ENCODE peak calls at places on chromosome 22, in four cellular contexts. One of them, this sample, is unnamed.

GRCh38 chr22:17243524-17243923 is 24.3 kb upstream of the ADA2 start:
- DNase-seq in K562: no peak
- DNase-seq in SK-N-SH: no peak
- DNase-seq in GM12878: peak; percentile 84
- DNase-seq in this sample: no peak

GRCh38 chr22:17748555-17749353 is 25.5 kb downstream of the BID start:
- DNase-seq in K562: peak; percentile 51
- DNase-seq in SK-N-SH: no peak
- DNase-seq in GM12878: no peak
- DNase-seq in this sample: peak; percentile 80

GRCh38 chr22:32411388-32411787 is 659 bp downstream of the RTCB start:
- DNase-seq in K562: peak; percentile 10
- DNase-seq in SK-N-SH: peak; percentile 12
- DNase-seq in GM12878: no peak
- DNase-seq in this sample: no peak

GRCh38 chr22:50316114-50317065 is 8.9 kb upstream of the PLXNB2 start:
- DNase-seq in K562: no peak
- DNase-seq in SK-N-SH: peak; percentile 57
- DNase-seq in GM12878: no peak
- DNase-seq in this sample: no peak

GRCh38 chr22:27668828-27669797 is 132.4 kb downstream of the MN1 start:
- DNase-seq in K562: peak; percentile 78
- DNase-seq in SK-N-SH: no peak
- DNase-seq in GM12878: no peak
- DNase-seq in this sample: no peak

GRCh38 chr22:46574993-46575914 is 37.8 kb upstream of the CELSR1 start:
- DNase-seq in K562: no peak
- DNase-seq in SK-N-SH: peak; percentile 85
- DNase-seq in GM12878: no peak
- DNase-seq in this sample: peak; percentile 37

GRCh38 chr22:31102441-31103081 is 4.8 kb downstream of the SELENOM start:
- DNase-seq in K562: no peak
- DNase-seq in SK-N-SH: no peak
- DNase-seq in GM12878: no peak
- DNase-seq in this sample: no peak

GRCh38 chr22:46245515-46245914 is 4.6 kb downstream of the CDPF1 start:
- DNase-seq in K562: no peak
- DNase-seq in SK-N-SH: peak; percentile 46
- DNase-seq in GM12878: no peak
- DNase-seq in this sample: no peak

GRCh38 chr22:33829549-33830280 is 90.6 kb downstream of the LARGE1 start:
- DNase-seq in K562: no peak
- DNase-seq in SK-N-SH: peak; percentile 18
- DNase-seq in GM12878: no peak
- DNase-seq in this sample: no peak

GRCh38 chr22:50530857-50531545 is 1.2 kb upstream of the TYMP start:
- DNase-seq in K562: no peak
- DNase-seq in SK-N-SH: no peak
- DNase-seq in GM12878: no peak
- DNase-seq in this sample: peak; percentile 79

GRCh38 chr22:50434849-50435700 is 39.8 kb downstream of the SBF1 start:
- DNase-seq in K562: no peak
- DNase-seq in SK-N-SH: no peak
- DNase-seq in GM12878: no peak
- DNase-seq in this sample: no peak

GRCh38 chr22:50112151-50113118 is 22.6 kb downstream of the MOV10L1 start:
- DNase-seq in K562: no peak
- DNase-seq in SK-N-SH: no peak
- DNase-seq in GM12878: no peak
- DNase-seq in this sample: no peak

GRCh38 chr22:42764895-42765363 is 44.3 kb upstream of the A4GALT start:
- DNase-seq in K562: no peak
- DNase-seq in SK-N-SH: no peak
- DNase-seq in GM12878: no peak
- DNase-seq in this sample: no peak

GRCh38 chr22:30947821-30948454 is 20.6 kb downstream of the MORC2 start:
- DNase-seq in K562: peak; percentile 15
- DNase-seq in SK-N-SH: peak; percentile 38
- DNase-seq in GM12878: no peak
- DNase-seq in this sample: no peak

GRCh38 chr22:49900441-49901230 is 17.6 kb downstream of the ALG12 start:
- DNase-seq in K562: no peak
- DNase-seq in SK-N-SH: no peak
- DNase-seq in GM12878: no peak
- DNase-seq in this sample: no peak

GRCh38 chr22:42462016-42462415 is 29.8 kb upstream of the NFAM1 start:
- DNase-seq in K562: peak; percentile 37
- DNase-seq in SK-N-SH: peak; percentile 58
- DNase-seq in GM12878: no peak
- DNase-seq in this sample: no peak

GRCh38 chr22:35399114-35399677 is 744 bp upstream of the MCM5 start:
- DNase-seq in K562: no peak
- DNase-seq in SK-N-SH: peak; percentile 76
- DNase-seq in GM12878: no peak
- DNase-seq in this sample: no peak

GRCh38 chr22:50498322-50498861 is 9.1 kb downstream of the LMF2 start:
- DNase-seq in K562: peak; percentile 67
- DNase-seq in SK-N-SH: peak; percentile 77
- DNase-seq in GM12878: no peak
- DNase-seq in this sample: peak; percentile 85

GRCh38 chr22:41798736-41799135 is 1.7 kb upstream of the CCDC134 start:
- DNase-seq in K562: no peak
- DNase-seq in SK-N-SH: no peak
- DNase-seq in GM12878: no peak
- DNase-seq in this sample: no peak

GRCh38 chr22:33492210-33492651 is 428.0 kb downstream of the LARGE1 start:
- DNase-seq in K562: no peak
- DNase-seq in SK-N-SH: peak; percentile 30
- DNase-seq in GM12878: no peak
- DNase-seq in this sample: no peak

GRCh38 chr22:34502821-34503220 is 563.1 kb upstream of the ISX start:
- DNase-seq in K562: no peak
- DNase-seq in SK-N-SH: no peak
- DNase-seq in GM12878: no peak
- DNase-seq in this sample: no peak

GRCh38 chr22:22248878-22249277 is 4.3 kb downstream of the VPREB1 start:
- DNase-seq in K562: no peak
- DNase-seq in SK-N-SH: no peak
- DNase-seq in GM12878: no peak
- DNase-seq in this sample: no peak

GRCh38 chr22:45818130-45819085 is 146.8 kb downstream of the ATXN10 start:
- DNase-seq in K562: no peak
- DNase-seq in SK-N-SH: peak; percentile 44
- DNase-seq in GM12878: no peak
- DNase-seq in this sample: no peak

GRCh38 chr22:43256569-43257360 is 69.8 kb upstream of the TTLL12 start:
- DNase-seq in K562: no peak
- DNase-seq in SK-N-SH: peak; percentile 72
- DNase-seq in GM12878: no peak
- DNase-seq in this sample: no peak

DNA sequence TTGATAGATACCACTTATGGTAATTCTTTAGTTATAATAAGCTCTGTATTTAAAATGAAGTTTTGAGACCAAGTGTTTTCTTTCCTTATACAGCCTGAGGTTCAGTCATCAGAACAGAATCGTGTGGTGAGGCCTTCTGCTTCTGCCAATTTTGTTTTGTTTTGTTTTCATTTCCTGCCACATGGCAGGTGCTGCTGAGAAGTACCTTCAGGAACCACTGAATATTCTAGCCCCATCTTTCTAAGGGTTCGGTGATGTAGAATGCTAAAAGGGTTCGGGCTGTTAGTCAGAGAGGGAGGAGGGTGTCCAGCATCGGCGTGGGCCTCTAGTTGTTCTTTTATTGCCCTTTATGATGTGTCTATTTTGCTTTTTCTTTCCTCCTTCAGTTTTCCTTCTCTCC is 25.8 kb downstream of the TNRC6B start:
- DNase-seq in K562: no peak
- DNase-seq in SK-N-SH: no peak
- DNase-seq in GM12878: no peak
- DNase-seq in this sample: no peak
- TF ChIP-seq USF1 in K562: no peak
- TF ChIP-seq USF1 in SK-N-SH: no peak
- TF ChIP-seq USF1 in GM12878: no peak
- TF ChIP-seq USF1 in this sample: no peak

GRCh38 chr22:38927033-38927789 is 30.2 kb upstream of the APOBEC3A start:
- DNase-seq in K562: no peak
- DNase-seq in SK-N-SH: peak; percentile 79
- DNase-seq in GM12878: peak; percentile 7
- DNase-seq in this sample: peak; percentile 85
- TF ChIP-seq USF1 in K562: no peak
- TF ChIP-seq USF1 in SK-N-SH: no peak
- TF ChIP-seq USF1 in GM12878: no peak
- TF ChIP-seq USF1 in this sample: no peak

GRCh38 chr22:20065896-20066616 is 14.0 kb upstream of the DGCR8 start:
- DNase-seq in K562: no peak
- DNase-seq in SK-N-SH: no peak
- DNase-seq in GM12878: no peak
- DNase-seq in this sample: no peak
- TF ChIP-seq USF1 in K562: no peak
- TF ChIP-seq USF1 in SK-N-SH: no peak
- TF ChIP-seq USF1 in GM12878: no peak
- TF ChIP-seq USF1 in this sample: no peak

DNA sequence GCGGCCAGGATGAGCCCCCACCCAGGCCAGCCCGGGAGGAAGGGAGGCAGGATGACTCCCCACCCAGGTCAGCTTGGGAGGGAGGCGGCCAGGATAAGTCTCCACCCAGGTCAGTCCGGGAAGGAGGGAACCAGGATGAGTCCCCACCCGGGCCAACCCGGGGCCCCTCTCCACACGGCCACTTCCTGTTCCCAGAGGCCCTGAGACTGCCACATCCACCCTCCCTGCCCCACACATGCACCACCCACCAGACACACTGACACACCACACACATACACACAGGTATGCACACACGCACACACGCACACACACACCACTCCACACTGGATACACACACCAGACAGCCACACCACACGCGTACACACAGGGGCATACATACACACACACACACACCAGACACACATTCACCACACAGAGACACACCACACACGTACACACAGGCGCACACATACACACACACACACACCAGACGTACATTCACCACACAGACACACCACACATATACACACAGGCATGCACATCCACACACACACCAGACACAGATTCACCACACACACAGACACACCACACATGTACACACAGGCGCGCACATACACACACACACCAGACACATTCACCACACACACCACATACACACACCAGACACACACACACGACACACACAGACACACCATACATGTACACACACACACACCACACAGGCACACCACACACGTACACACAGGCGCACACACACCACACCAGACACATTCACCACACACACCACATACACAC is 84.9 kb upstream of the PRR5 start:
- DNase-seq in K562: no peak
- DNase-seq in SK-N-SH: peak; percentile 51
- DNase-seq in GM12878: no peak
- DNase-seq in this sample: no peak
- TF ChIP-seq USF1 in K562: no peak
- TF ChIP-seq USF1 in SK-N-SH: no peak
- TF ChIP-seq USF1 in GM12878: no peak
- TF ChIP-seq USF1 in this sample: no peak

DNA sequence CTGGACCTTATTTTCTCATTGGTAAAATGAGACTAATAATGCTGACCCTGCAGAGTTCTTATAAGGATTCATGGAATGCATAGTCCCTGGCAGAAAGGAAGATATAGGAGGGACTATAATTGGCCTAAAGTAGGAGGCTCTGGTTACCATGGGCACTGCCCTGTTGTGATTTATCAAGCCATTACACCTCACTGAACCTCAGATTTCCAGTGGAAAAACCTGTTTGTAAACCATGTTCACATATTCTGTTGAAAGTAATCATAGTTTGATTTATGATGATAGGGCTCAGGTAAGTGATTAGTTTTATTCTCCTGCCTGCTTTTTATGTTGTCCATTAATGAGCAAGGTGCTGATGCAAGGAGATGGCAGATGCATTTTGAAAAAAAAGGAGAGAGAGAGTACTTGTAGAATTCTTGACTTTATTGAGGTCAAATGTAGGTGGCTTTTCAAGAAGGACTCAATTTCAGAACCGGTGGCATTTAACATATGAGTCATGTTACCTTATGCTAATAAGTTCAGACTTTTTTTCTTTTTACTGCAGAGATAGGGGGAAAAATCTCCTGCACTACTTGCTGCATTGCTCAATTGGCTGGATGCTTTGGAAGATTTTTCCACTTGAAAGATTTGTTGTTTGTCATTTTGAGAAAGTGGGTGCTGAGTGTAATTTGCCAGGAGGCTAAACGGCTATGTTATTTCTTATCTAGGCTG is 14.6 kb downstream of the NF2 start:
- DNase-seq in K562: no peak
- DNase-seq in SK-N-SH: no peak
- DNase-seq in GM12878: no peak
- DNase-seq in this sample: no peak
- TF ChIP-seq USF1 in K562: no peak
- TF ChIP-seq USF1 in SK-N-SH: no peak
- TF ChIP-seq USF1 in GM12878: no peak
- TF ChIP-seq USF1 in this sample: no peak

GRCh38 chr22:23533328-23533762 is 46.7 kb downstream of the IGLL1 start:
- DNase-seq in K562: peak; percentile 67
- DNase-seq in SK-N-SH: peak; percentile 84
- DNase-seq in GM12878: no peak
- DNase-seq in this sample: peak; percentile 83

GRCh38 chr22:23534851-23535717 is 45.0 kb downstream of the IGLL1 start:
- DNase-seq in K562: no peak
- DNase-seq in SK-N-SH: no peak
- DNase-seq in GM12878: no peak
- DNase-seq in this sample: no peak

GRCh38 chr22:23534201-23534850 is 45.8 kb downstream of the IGLL1 start:
- DNase-seq in K562: no peak
- DNase-seq in SK-N-SH: peak; percentile 28
- DNase-seq in GM12878: no peak
- DNase-seq in this sample: no peak

GRCh38 chr22:23532756-23533155 is 47.3 kb downstream of the IGLL1 start:
- DNase-seq in K562: no peak
- DNase-seq in SK-N-SH: peak; percentile 18
- DNase-seq in GM12878: no peak
- DNase-seq in this sample: no peak

DNA sequence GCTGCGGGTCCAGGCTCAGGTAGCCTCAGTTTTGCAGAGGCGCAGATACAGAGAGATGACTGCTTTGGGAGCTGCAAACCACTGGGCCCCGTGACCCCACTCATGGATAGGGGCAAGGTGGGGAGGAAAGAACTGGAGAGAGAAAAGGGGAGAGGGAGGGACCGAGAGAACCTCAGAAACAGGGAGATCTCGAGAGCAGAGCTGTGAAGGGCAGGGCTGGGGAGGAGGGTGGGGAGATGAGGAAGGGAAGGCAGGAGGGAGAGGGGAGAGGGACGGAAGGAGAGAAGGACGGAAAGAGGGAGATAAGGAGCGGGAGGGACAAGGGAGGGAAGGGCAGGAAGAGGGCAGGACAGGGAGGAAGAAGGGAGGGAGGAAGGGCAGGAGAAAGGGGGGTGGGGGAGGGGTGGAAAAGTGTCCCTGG is 46.3 kb downstream of the IGLL1 start:
- DNase-seq in K562: peak; percentile 62
- DNase-seq in SK-N-SH: no peak
- DNase-seq in GM12878: no peak
- DNase-seq in this sample: no peak
- TF ChIP-seq USF1 in K562: no peak
- TF ChIP-seq USF1 in SK-N-SH: no peak
- TF ChIP-seq USF1 in GM12878: no peak
- TF ChIP-seq USF1 in this sample: no peak

GRCh38 chr22:48173061-48173849 is 1410.8 kb downstream of the TBC1D22A start:
- DNase-seq in K562: no peak
- DNase-seq in SK-N-SH: no peak
- DNase-seq in GM12878: no peak
- DNase-seq in this sample: no peak
- TF ChIP-seq USF1 in K562: no peak
- TF ChIP-seq USF1 in SK-N-SH: no peak
- TF ChIP-seq USF1 in GM12878: no peak
- TF ChIP-seq USF1 in this sample: no peak